ENCODE peak calls at places on chromosomes 12 and 14, in six cellular contexts. T, U, C, I, P and Q are unnamed samples.

GRCh38 chr14:87916886-87917275 is 76.1 kb downstream of the GALC start:
- DNase-seq in T (no peak), U (no peak), C (no peak), I (no peak), P (no peak), Q (no peak)

GRCh38 chr14:101405171-101405883 is 156.0 kb upstream of the DIO3 start:
- DNase-seq in T (no peak), U (peak; percentile 45), C (no peak), I (no peak), P (no peak), Q (peak; percentile 19)

GRCh38 chr14:103897075-103897947 is 30.9 kb upstream of the TDRD9 start:
- DNase-seq in T (no peak), U (no peak), C (no peak), I (no peak), P (no peak), Q (no peak)

GRCh38 chr14:68546839-68547238 is 246.0 kb downstream of the ZFP36L1 start:
- DNase-seq in T (no peak), U (peak; percentile 60), C (no peak), I (no peak), P (no peak), Q (peak; percentile 71)

GRCh38 chr12:55039761-55040160 is 20.0 kb downstream of the NEUROD4 start:
- DNase-seq in T (no peak), U (no peak), C (no peak), I (no peak), P (no peak), Q (no peak)

GRCh38 chr12:100716949-100717732 is 77.4 kb upstream of the ANO4 start:
- DNase-seq in T (no peak), U (no peak), C (no peak), I (no peak), P (no peak), Q (no peak)

GRCh38 chr12:26090853-26091510 is 33.9 kb downstream of the BHLHE41 start:
- DNase-seq in T (no peak), U (no peak), C (no peak), I (no peak), P (no peak), Q (no peak)

GRCh38 chr12:110279561-110279960 is 1.5 kb upstream of the ATP2A2 start:
- DNase-seq in T (no peak), U (no peak), C (no peak), I (no peak), P (no peak), Q (peak; percentile 39)

GRCh38 chr12:132611620-132612019 is 1.2 kb upstream of the LRCOL1 start:
- DNase-seq in T (no peak), U (no peak), C (no peak), I (no peak), P (no peak), Q (no peak)

GRCh38 chr14:32593290-32593942 is 264.3 kb downstream of the AKAP6 start:
- DNase-seq in T (no peak), U (no peak), C (no peak), I (no peak), P (no peak), Q (no peak)

GRCh38 chr12:96514328-96514727 is 25.0 kb downstream of the CFAP54 start:
- DNase-seq in T (no peak), U (no peak), C (no peak), I (no peak), P (no peak), Q (no peak)

GRCh38 chr12:23729354-23729753 is 220.1 kb downstream of the SOX5 start:
- DNase-seq in T (no peak), U (no peak), C (no peak), I (no peak), P (no peak), Q (no peak)

GRCh38 chr12:41433460-41433859 is 245.3 kb downstream of the PDZRN4 start:
- DNase-seq in T (no peak), U (no peak), C (no peak), I (no peak), P (no peak), Q (no peak)

GRCh38 chr14:77615231-77616132 is 955 bp downstream of the SPTLC2 start:
- DNase-seq in T (no peak), U (no peak), C (no peak), I (no peak), P (no peak), Q (no peak)

GRCh38 chr12:53623526-53623925 is 2.7 kb downstream of the ATF7 start:
- DNase-seq in T (no peak), U (no peak), C (no peak), I (no peak), P (peak; percentile 73), Q (no peak)
- TF ChIP-seq POLR2A in T (no peak), U (peak; percentile 6), C (no peak), I (no peak), P (no peak), Q (no peak)

GRCh38 chr12:66165141-66165540 is 4.7 kb downstream of the TMBIM4 start:
- DNase-seq in T (no peak), U (no peak), C (no peak), I (no peak), P (no peak), Q (no peak)

GRCh38 chr12:66168410-66168809 is 1.4 kb downstream of the TMBIM4 start:
- DNase-seq in T (no peak), U (no peak), C (no peak), I (no peak), P (no peak), Q (no peak)

GRCh38 chr12:66170606-66171005 is 810 bp upstream of the TMBIM4 start:
- DNase-seq in T (no peak), U (no peak), C (no peak), I (no peak), P (no peak), Q (no peak)

GRCh38 chr12:66166561-66166960 is 3.2 kb downstream of the TMBIM4 start:
- DNase-seq in T (no peak), U (no peak), C (no peak), I (no peak), P (no peak), Q (no peak)

DNA sequence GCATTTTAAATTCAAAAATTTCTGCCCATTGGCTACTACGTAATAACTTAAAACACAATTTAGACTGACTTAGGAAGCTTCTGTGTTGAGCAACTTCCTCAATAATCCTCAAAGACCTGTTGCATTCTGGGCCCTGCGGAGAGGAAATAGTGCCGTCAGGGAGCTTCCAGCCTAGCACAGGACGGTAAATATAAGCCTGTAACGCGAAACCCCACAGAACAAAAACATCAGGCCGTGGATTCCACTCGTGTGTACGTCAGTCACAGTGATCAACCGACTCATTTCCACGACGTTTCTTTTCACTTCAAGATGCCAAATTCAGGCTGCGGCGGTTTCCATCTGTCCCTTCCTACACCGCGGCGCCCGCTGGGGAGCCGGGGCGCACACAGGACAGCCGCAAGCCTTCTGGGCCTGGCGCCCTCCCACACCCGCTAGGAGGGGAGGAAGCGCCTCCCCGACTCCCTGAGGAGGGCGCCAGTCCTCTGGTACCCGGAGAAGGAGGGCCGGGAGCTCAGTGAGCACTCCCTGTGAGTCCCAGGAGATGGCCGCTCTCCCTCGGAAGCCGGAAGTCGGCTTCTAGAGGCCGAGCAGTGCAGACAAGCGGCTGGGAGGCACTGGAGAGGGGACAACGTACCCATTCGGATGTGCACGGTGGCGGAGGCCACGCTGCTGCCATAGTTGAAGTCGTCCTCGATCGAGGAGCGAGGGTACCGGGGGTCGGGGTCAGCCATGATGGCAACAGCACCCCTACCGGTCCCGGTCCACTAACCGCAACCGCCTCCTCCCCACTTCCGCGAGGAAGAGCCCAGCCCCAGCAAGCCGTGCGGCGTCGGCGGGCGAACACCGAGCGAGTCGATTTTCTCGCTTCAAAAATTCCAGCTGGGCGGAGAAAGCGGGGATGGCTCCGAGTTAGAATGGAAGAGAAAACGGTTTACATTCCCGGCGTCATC is at the start of gene TMBIM4:
- DNase-seq in T (peak; percentile 91), U (peak; percentile 82), C (peak; percentile 62), I (peak; percentile 74), P (peak; percentile 89), Q (peak; percentile 78)
- TF ChIP-seq POLR2A in T (peak; percentile 36), U (peak; percentile 70), C (peak; percentile 92), I (peak; percentile 80), P (no peak), Q (peak; percentile 49)

DNA sequence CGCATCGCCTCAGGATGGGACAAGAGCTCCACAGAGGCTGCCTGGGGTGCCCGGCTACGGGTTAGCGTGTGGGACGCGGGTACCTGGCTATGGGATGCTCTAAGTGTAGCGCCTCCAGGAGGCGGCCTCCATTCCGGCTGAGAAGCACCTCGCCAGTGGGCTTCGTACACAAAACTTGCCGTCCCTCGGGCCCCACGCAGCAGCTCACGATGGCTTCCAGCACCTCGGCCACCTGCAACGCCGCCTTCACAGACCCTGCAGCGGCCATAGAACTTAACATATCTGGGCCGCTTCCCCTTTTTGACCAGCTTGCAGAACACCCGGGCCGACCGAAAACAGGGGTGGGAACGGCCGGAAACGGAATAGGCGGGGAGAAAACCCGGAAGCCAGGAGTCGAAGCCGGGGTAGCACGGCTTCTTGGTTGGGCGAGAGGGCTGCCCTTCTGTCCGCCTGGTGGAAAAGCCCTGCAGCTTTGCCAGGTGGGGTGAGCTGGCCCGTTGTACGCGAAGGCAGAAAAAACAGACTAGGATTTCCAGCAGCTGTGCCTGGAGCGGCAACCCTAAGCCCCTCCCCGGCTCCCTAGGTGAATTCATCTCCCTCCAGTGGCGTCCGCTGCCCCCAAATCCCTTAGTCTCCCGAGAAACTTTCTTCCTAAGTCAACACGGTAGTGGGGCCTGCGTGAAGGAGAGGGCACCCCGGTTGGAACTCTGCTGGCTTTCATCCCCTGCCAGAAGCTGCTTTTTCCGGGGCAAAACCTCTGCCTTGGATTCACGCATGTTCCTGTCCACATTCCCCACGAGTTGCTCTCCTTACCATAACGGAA is at the start of gene BBS10:
- DNase-seq in T (peak; percentile 94), U (peak; percentile 90), C (peak; percentile 77), I (peak; percentile 80), P (peak; percentile 94), Q (peak; percentile 91)
- TF ChIP-seq POLR2A in T (no peak), U (no peak), C (peak; percentile 90), I (peak; percentile 33), P (no peak), Q (peak; percentile 43)

GRCh38 chr12:65535951-65536350 is 257.5 kb downstream of the MSRB3 start:
- DNase-seq in T (no peak), U (no peak), C (no peak), I (no peak), P (no peak), Q (no peak)

GRCh38 chr12:65537978-65538377 is 259.5 kb downstream of the MSRB3 start:
- DNase-seq in T (no peak), U (no peak), C (no peak), I (no peak), P (no peak), Q (no peak)

GRCh38 chr12:65539062-65539461 is 260.6 kb downstream of the MSRB3 start:
- DNase-seq in T (no peak), U (no peak), C (no peak), I (no peak), P (no peak), Q (no peak)

GRCh38 chr12:65534105-65534841 is 255.8 kb downstream of the MSRB3 start:
- DNase-seq in T (no peak), U (no peak), C (no peak), I (no peak), P (no peak), Q (no peak)

DNA sequence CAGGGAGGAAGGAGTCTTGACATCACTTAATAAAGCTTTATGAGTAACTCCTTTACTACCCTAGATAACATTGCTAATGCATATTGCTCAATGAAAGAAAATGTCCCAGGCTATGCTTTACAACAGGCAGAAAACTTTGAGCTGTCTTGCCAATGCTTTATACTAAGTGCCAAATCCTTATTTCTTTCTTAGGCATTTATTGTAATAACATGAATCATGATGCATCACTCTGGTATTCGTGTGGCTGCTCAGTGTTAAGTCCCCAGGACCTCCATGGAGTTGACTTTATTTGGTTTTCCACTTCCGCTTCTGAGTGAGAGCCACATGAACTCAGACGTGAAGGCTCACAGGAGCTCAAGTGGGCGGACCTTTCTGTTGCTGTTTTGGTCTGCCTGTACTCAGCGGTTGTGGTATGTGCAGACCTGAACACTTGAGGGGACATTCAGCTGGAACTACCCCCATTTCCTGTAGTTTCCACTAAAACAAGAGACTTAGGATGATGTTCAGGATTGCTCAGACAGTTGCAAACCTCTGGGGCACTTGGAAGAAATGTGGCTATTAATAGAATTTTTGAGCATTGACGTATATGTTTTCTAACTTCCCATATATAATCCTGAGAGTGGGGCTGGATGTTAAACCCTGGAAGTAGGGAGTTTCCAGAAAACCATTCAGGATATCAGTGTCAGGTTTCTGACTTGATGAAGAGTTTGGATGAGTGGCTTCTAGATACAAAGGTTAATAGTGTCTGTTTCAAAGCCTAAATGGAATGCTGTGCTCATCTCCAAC is 258.6 kb downstream of the MSRB3 start:
- DNase-seq in T (peak; percentile 22), U (no peak), C (no peak), I (peak; percentile 41), P (no peak), Q (no peak)
- TF ChIP-seq POLR2A in T (no peak), U (no peak), C (no peak), I (no peak), P (no peak), Q (no peak)